ENCODE peak calls at places on chromosomes 2 and 18, in six cellular contexts. B is spleen, D is vagina, N is stomach, S is prostate gland, W is GM12891. U is an unnamed sample.

GRCh38 chr18:51054764-51055163 is 24.8 kb downstream of the SMAD4 start:
- DNase-seq in B (no peak), D (no peak), N (no peak), S (no peak), W (no peak), U (no peak)

GRCh38 chr18:68604256-68604655 is 110.7 kb downstream of the TMX3 start:
- DNase-seq in B (no peak), D (no peak), N (no peak), S (no peak), W (no peak), U (no peak)

GRCh38 chr2:196586511-196586991 is 53.0 kb upstream of the CCDC150 start:
- DNase-seq in B (no peak), D (no peak), N (no peak), S (no peak), W (no peak), U (no peak)

GRCh38 chr18:72555983-72556382 is 11.8 kb upstream of the CBLN2 start:
- DNase-seq in B (no peak), D (no peak), N (no peak), S (no peak), W (no peak), U (no peak)

GRCh38 chr2:9738718-9739496 is 104.4 kb upstream of the TAF1B start:
- DNase-seq in B (no peak), D (no peak), N (no peak), S (no peak), W (no peak), U (peak)

GRCh38 chr2:64400733-64401500 is 53.0 kb upstream of the LGALSL start:
- DNase-seq in B (no peak), D (peak), N (no peak), S (no peak), W (no peak), U (peak)

GRCh38 chr2:172087780-172088244 is 2.5 kb downstream of the DLX1 start:
- DNase-seq in B (no peak), D (peak), N (no peak), S (no peak), W (no peak), U (no peak)

GRCh38 chr18:62566199-62566598 is 43.4 kb downstream of the ZCCHC2 start:
- DNase-seq in B (no peak), D (no peak), N (peak), S (peak), W (no peak), U (peak)

GRCh38 chr18:31230495-31230894 is 67.8 kb upstream of the DSC1 start:
- DNase-seq in B (no peak), D (no peak), N (no peak), S (no peak), W (no peak), U (no peak)

GRCh38 chr2:86035371-86035882 is 70.3 kb downstream of the POLR1A start:
- DNase-seq in B (peak), D (no peak), N (no peak), S (no peak), W (no peak), U (no peak)

GRCh38 chr2:19577668-19578067 is 219.2 kb upstream of the OSR1 start:
- DNase-seq in B (no peak), D (no peak), N (no peak), S (no peak), W (no peak), U (no peak)

GRCh38 chr2:201357216-201357615 is at the start of gene FLACC1:
- DNase-seq in B (no peak), D (no peak), N (no peak), S (no peak), W (no peak), U (no peak)

DNA sequence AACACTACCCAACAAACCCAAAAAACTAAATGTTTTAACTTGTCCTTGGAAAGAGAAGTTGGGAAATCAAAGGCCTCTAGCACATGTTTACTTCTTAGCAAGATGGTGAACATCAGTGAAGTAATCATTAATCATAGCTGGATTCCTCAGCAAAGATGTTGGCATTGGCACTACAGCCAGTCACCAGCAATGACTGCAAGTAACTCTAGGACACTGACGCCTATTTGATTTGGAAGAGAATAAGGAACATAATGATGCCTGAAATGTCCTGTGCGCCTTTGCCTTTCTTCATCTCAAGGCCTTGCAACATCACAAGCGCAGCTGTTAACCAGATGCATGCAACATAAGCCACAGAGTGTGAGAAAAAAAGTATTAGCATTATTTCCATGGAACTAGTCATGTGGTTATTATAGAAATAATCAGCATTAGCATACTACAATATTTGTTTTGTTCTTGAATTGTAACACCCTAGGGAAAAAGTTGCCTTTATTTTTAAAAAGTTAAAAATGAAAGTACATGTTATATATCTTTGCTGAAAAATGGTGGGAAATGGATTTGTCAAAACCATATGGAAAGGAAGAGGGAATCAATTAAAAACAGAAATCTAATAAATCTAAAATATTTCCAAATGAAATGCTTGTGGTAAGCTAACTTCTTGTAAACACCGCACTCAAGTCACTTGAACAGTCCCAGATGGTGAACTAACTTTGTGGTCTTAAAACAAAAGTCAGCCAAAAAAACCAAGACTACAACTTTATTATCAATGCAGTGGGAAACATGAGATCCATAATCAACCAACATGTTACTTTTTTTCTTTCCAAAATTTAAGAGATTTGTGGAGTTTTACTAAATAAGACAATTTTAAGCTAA is 55.6 kb downstream of the THADA start:
- DNase-seq in B (no peak), D (peak), N (peak), S (peak), W (no peak), U (peak)
- TF ChIP-seq POLR2AphosphoS5 in B (no peak), D (peak), N (peak), S (peak), W (no peak), U (peak)

DNA sequence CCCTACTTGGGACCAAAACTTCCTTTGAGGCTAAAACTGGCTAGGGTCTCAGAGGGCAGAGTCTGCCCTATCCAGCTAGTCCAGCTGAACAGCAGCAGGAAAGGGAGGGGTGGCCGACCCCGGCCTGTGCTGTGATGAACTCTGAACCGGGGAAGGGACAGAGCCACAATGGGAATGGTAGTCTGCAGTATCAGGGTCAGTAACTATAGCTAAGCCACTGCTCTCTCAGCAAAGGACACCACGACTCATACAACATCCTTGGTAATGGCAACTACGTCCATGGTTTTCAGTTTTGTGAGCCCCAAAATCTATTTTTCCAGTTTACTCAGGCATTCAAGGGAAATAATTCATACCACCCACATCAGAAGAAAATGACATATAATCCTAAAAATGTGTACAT is 75.2 kb downstream of the NBAS start:
- DNase-seq in B (no peak), D (no peak), N (no peak), S (no peak), W (no peak), U (no peak)
- TF ChIP-seq POLR2AphosphoS5 in B (no peak), D (no peak), N (no peak), S (no peak), W (no peak), U (no peak)

DNA sequence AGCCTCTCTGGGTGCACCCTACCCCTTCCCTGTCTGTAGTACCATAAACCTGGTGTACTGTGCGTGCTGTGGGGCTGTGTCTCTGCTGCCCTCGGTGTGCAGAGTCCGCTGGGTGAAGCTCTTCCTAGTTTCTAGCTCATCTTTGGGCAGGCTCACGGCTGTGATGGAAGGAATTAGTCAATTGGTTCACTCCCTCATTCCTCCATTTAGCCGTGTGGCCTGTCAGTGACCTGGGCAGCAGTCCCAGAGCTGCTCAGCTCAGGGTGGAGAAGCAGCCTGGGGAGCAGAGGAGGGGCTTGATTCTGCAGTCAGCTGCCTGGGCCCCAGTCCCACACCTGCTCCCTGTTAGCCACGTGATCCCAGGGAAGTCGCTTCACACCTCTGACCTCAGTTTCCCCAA is 133.1 kb upstream of the HDAC4 start:
- DNase-seq in B (peak), D (no peak), N (no peak), S (no peak), W (no peak), U (no peak)
- TF ChIP-seq POLR2AphosphoS5 in B (peak), D (peak), N (no peak), S (no peak), W (no peak), U (no peak)

DNA sequence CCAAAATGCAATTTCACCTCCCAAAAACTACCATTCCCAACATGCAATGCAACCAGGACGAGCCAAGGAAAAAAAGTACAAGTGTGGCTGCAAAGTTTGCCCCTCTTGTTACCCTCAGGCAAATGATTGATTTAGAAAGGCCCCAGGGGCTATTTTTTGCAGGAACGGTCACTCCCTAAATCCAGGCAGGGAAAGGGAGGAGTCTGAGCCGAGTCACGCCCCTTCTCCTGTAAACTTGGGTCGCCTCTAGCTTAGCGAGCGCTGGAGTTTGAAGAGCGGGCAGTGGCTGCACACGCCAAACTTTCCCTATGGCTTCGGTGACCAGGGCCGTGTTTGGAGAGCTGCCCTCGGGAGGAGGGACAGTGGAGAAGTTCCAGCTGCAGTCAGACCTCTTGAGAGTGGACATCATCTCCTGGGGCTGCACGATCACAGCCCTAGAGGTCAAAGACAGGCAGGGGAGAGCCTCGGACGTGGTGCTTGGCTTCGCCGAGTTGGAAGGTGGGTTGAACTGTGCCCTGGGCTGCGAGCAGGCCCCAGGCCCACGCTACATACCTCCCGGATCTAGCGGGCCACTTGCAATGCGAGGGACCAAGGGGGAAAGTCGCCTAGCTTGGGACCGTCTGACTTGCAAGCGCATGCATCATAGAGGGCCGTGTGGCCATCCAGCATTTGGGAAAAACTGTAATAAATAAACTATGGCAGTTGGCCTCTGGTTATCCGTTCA is at the start of gene GALM:
- DNase-seq in B (peak), D (peak), N (peak), S (peak), W (no peak), U (peak)
- TF ChIP-seq POLR2AphosphoS5 in B (peak), D (peak), N (peak), S (peak), W (no peak), U (no peak)